ENCODE peak calls at places on chromosome 3, in four cellular contexts. W, P, T and A are unnamed samples.
A peak's percentile ranks its signal among the peaks of the same experiment; 100 is the strongest.

GRCh38 chr3:18501679-18502343 is 76.7 kb upstream of the SATB1 start:
- DNase-seq in W (no peak), P (no peak), T (peak; percentile 88), A (no peak)

GRCh38 chr3:33941804-33942203 is 143.4 kb downstream of the PDCD6IP start:
- DNase-seq in W (no peak), P (no peak), T (no peak), A (no peak)

GRCh38 chr3:87082806-87083440 is 92.0 kb upstream of the VGLL3 start:
- DNase-seq in W (peak; percentile 29), P (peak; percentile 75), T (peak; percentile 78), A (peak; percentile 5)

GRCh38 chr3:114035896-114036295 is 20.4 kb downstream of the CCDC191 start:
- DNase-seq in W (no peak), P (no peak), T (no peak), A (no peak)

GRCh38 chr3:177679568-177680441 is 482.5 kb upstream of the TBL1XR1 start:
- DNase-seq in W (no peak), P (peak; percentile 48), T (peak; percentile 79), A (no peak)

GRCh38 chr3:49454457-49454856 is 15.6 kb upstream of the DAG1 start:
- DNase-seq in W (peak; percentile 90), P (no peak), T (peak; percentile 91), A (peak; percentile 71)

GRCh38 chr3:71076361-71076997 is 507.0 kb downstream of the FOXP1 start:
- DNase-seq in W (no peak), P (peak; percentile 77), T (no peak), A (no peak)

GRCh38 chr3:36993326-36994283 is at the start of gene MLH1:
- DNase-seq in W (peak; percentile 100), P (peak; percentile 100), T (peak; percentile 100), A (peak; percentile 53)

GRCh38 chr3:111069974-111070751 is 1.5 kb upstream of the NECTIN3 start:
- DNase-seq in W (no peak), P (peak; percentile 30), T (peak; percentile 44), A (no peak)

GRCh38 chr3:37766220-37766605 is 95.5 kb upstream of the CTDSPL start:
- DNase-seq in W (no peak), P (no peak), T (no peak), A (no peak)

GRCh38 chr3:152778001-152778400 is 56.9 kb upstream of the P2RY1 start:
- DNase-seq in W (no peak), P (no peak), T (no peak), A (no peak)

GRCh38 chr3:52684184-52684583 is 1.5 kb downstream of the PBRM1 start:
- DNase-seq in W (no peak), P (no peak), T (no peak), A (no peak)

GRCh38 chr3:126442849-126443229 is 32.9 kb downstream of the ZXDC start:
- DNase-seq in W (peak; percentile 22), P (no peak), T (no peak), A (peak; percentile 45)

GRCh38 chr3:183212096-183212495 is 41.0 kb upstream of the B3GNT5 start:
- DNase-seq in W (no peak), P (no peak), T (no peak), A (no peak)

GRCh38 chr3:175885196-175885766 is 1026.1 kb downstream of the NAALADL2 start:
- DNase-seq in W (no peak), P (no peak), T (no peak), A (no peak)

GRCh38 chr3:152176998-152177397 is 91.7 kb upstream of the MBNL1 start:
- DNase-seq in W (no peak), P (no peak), T (no peak), A (no peak)

GRCh38 chr3:184323696-184324095 is 9.3 kb downstream of the EIF4G1 start:
- DNase-seq in W (no peak), P (no peak), T (no peak), A (no peak)

GRCh38 chr3:158267015-158267414 is 157.1 kb downstream of the RSRC1 start:
- DNase-seq in W (no peak), P (no peak), T (no peak), A (no peak)

GRCh38 chr3:146163584-146163983 is 2.6 kb upstream of the PLOD2 start:
- DNase-seq in W (no peak), P (peak; percentile 94), T (no peak), A (no peak)

GRCh38 chr3:140242818-140243276 is 307.9 kb downstream of the CLSTN2 start:
- DNase-seq in W (no peak), P (no peak), T (no peak), A (no peak)

GRCh38 chr3:141858312-141858711 is 18.1 kb upstream of the ATP1B3 start:
- DNase-seq in W (no peak), P (no peak), T (no peak), A (no peak)

GRCh38 chr3:55690161-55690560 is 203.1 kb upstream of the WNT5A start:
- DNase-seq in W (no peak), P (peak; percentile 40), T (peak; percentile 33), A (no peak)

GRCh38 chr3:49120096-49120437 is 556 bp downstream of the USP19 start:
- DNase-seq in W (no peak), P (peak; percentile 6), T (peak; percentile 12), A (no peak)

GRCh38 chr3:120652896-120653545 is 29.0 kb downstream of the HGD start:
- DNase-seq in W (no peak), P (no peak), T (no peak), A (no peak)

GRCh38 chr3:123421353-123422174 is 27.3 kb downstream of the ADCY5 start:
- DNase-seq in W (no peak), P (no peak), T (no peak), A (no peak)

GRCh38 chr3:98504534-98504933 is 7.1 kb downstream of the OR5K2 start:
- DNase-seq in W (no peak), P (peak; percentile 1), T (no peak), A (no peak)

GRCh38 chr3:58560771-58561311 is 16.4 kb downstream of the FAM107A start:
- DNase-seq in W (peak; percentile 87), P (peak; percentile 98), T (peak; percentile 99), A (no peak)

GRCh38 chr3:137332296-137332695 is 374.5 kb downstream of the IL20RB start:
- DNase-seq in W (no peak), P (no peak), T (no peak), A (no peak)

GRCh38 chr3:69491980-69492379 is 106.1 kb upstream of the FRMD4B start:
- DNase-seq in W (no peak), P (no peak), T (peak; percentile 74), A (no peak)
- H4K5ac ChIP-seq in W (no peak overlapping the region), P (no peak overlapping the region), T (no peak overlapping the region), A (no peak overlapping the region)

DNA sequence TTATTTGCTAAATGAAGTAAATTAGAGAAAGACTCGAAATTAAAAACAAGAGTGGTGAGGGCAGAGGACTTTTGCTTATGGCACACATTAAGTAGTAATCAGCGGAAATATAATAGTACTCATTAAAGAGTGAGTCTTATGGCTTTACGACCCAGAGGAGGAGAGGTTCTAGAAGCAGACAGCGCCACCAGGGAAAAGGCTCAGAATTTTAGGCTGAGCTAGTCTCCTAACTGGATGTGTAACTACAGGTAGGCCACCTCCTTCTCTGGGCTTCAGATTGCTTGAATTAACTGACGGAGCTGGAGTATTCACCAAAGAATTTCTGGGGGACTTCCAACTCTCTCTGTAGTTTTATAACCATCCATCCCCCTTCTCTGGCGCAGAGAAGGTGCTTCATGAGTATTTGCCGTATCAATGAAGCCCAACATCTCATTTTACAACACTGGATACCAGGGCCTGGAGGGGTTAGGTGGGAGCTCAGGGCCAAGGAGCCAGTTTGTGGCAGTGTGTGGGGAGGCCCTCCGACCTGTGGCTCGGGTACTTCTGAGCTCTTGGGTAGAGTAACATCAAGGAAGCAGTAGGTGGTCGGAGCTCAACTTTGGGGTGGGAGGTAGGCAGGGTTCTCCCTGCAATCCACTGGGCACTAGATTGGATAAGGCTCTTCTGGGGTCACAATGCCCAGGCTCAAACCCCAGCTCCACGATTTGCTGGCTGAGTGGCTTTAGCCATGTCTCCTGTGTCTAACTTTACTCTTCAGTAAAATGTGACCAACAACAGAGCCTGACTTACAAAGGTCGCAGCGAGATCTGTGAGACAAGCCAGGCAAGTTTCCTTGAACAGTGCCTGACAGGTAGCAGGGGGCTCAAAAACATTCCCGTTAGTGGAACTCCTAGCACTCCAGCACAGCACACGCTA is 1.1 kb downstream of the CHCHD4 start:
- DNase-seq in W (no peak), P (no peak), T (no peak), A (peak; percentile 45)
- H3K4ac ChIP-seq in W (no peak overlapping the region), P (peak overlapping the region; percentile 66), T (no peak overlapping the region), A (no peak overlapping the region)

DNA sequence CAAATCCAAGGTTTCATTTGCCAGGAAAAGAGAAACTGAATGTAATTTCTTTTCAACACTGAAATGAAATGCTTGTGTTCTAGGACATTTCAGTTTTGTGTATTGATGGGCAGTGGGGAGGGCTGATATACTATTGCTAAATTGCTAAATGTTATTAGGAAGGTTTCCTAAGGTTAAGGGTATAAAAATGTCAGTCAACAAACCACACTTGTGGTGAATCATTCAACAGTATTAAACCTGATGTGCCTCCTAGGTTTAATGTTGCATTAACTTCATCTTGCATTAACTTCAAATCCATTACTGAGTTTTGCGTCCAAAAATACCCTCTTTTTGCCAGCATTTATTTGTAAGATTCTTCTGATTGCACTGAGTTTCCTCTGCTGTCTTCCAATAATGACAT is 758.4 kb downstream of the GBE1 start:
- DNase-seq in W (no peak), P (no peak), T (no peak), A (no peak)
- H4K5ac ChIP-seq in W (no peak overlapping the region), P (no peak overlapping the region), T (no peak overlapping the region), A (no peak overlapping the region)

GRCh38 chr3:13254028-13254951 is 165.8 kb downstream of the NUP210 start:
- DNase-seq in W (no peak), P (no peak), T (no peak), A (no peak)
- H3K4ac ChIP-seq in W (no peak overlapping the region), P (no peak overlapping the region), T (no peak overlapping the region), A (no peak overlapping the region)